ENCODE peak calls at places on chromosomes 4 and X, in eight cellular contexts. One of them, this sample, is unnamed.

GRCh38 chr4:80360900-80361299 is 25.4 kb downstream of the CFAP299 start:
- DNase-seq in A673: no peak
- DNase-seq in tibial artery: no peak
- DNase-seq in lung: no peak
- DNase-seq in foreskin fibroblast: peak; percentile 52
- DNase-seq in upper lobe of right lung: no peak
- DNase-seq in spleen: no peak
- DNase-seq in heart right ventricle: no peak
- DNase-seq in this sample: no peak

GRCh38 chr4:71607780-71608673 is 175.9 kb downstream of the GC start:
- DNase-seq in A673: no peak
- DNase-seq in tibial artery: no peak
- DNase-seq in lung: no peak
- DNase-seq in foreskin fibroblast: no peak
- DNase-seq in upper lobe of right lung: no peak
- DNase-seq in spleen: no peak
- DNase-seq in heart right ventricle: no peak
- DNase-seq in this sample: peak; percentile 66

GRCh38 chr4:2163311-2163821 is 78.6 kb downstream of the HAUS3 start:
- DNase-seq in A673: no peak
- DNase-seq in tibial artery: no peak
- DNase-seq in lung: no peak
- DNase-seq in foreskin fibroblast: peak; percentile 11
- DNase-seq in upper lobe of right lung: no peak
- DNase-seq in spleen: no peak
- DNase-seq in heart right ventricle: no peak
- DNase-seq in this sample: no peak

GRCh38 chr4:56649445-56650258 is 31.4 kb downstream of the HOPX start:
- DNase-seq in A673: no peak
- DNase-seq in tibial artery: no peak
- DNase-seq in lung: no peak
- DNase-seq in foreskin fibroblast: no peak
- DNase-seq in upper lobe of right lung: no peak
- DNase-seq in spleen: no peak
- DNase-seq in heart right ventricle: no peak
- DNase-seq in this sample: no peak

GRCh38 chrX:64204252-64204651 is 1.3 kb downstream of the AMER1 start:
- DNase-seq in A673: no peak
- DNase-seq in tibial artery: peak; percentile 79
- DNase-seq in lung: no peak
- DNase-seq in foreskin fibroblast: peak; percentile 36
- DNase-seq in upper lobe of right lung: peak; percentile 61
- DNase-seq in spleen: peak; percentile 87
- DNase-seq in heart right ventricle: peak; percentile 38
- DNase-seq in this sample: no peak

GRCh38 chr4:53694666-53695065 is 103.4 kb upstream of the LNX1 start:
- DNase-seq in A673: no peak
- DNase-seq in tibial artery: no peak
- DNase-seq in lung: no peak
- DNase-seq in foreskin fibroblast: no peak
- DNase-seq in upper lobe of right lung: no peak
- DNase-seq in spleen: no peak
- DNase-seq in heart right ventricle: no peak
- DNase-seq in this sample: no peak

GRCh38 chrX:29648161-29648560 is 567.2 kb upstream of the MAGEB2 start:
- DNase-seq in A673: no peak
- DNase-seq in tibial artery: no peak
- DNase-seq in lung: no peak
- DNase-seq in foreskin fibroblast: no peak
- DNase-seq in upper lobe of right lung: no peak
- DNase-seq in spleen: no peak
- DNase-seq in heart right ventricle: no peak
- DNase-seq in this sample: no peak

GRCh38 chr4:76809594-76810305 is 88.2 kb downstream of the SOWAHB start:
- DNase-seq in A673: no peak
- DNase-seq in tibial artery: no peak
- DNase-seq in lung: no peak
- DNase-seq in foreskin fibroblast: peak; percentile 90
- DNase-seq in upper lobe of right lung: no peak
- DNase-seq in spleen: no peak
- DNase-seq in heart right ventricle: no peak
- DNase-seq in this sample: no peak

GRCh38 chrX:14697453-14697852 is 168.1 kb downstream of the GLRA2 start:
- DNase-seq in A673: peak; percentile 61
- DNase-seq in tibial artery: no peak
- DNase-seq in lung: no peak
- DNase-seq in foreskin fibroblast: peak; percentile 43
- DNase-seq in upper lobe of right lung: no peak
- DNase-seq in spleen: no peak
- DNase-seq in heart right ventricle: no peak
- DNase-seq in this sample: no peak
- TF ChIP-seq CTCF in A673: peak; percentile 65
- TF ChIP-seq CTCF in tibial artery: peak; percentile 17
- TF ChIP-seq CTCF in lung: no peak
- TF ChIP-seq CTCF in foreskin fibroblast: peak; percentile 32
- TF ChIP-seq CTCF in upper lobe of right lung: peak; percentile 38
- TF ChIP-seq CTCF in spleen: peak; percentile 27
- TF ChIP-seq CTCF in heart right ventricle: peak; percentile 36
- TF ChIP-seq CTCF in this sample: peak; percentile 64

DNA sequence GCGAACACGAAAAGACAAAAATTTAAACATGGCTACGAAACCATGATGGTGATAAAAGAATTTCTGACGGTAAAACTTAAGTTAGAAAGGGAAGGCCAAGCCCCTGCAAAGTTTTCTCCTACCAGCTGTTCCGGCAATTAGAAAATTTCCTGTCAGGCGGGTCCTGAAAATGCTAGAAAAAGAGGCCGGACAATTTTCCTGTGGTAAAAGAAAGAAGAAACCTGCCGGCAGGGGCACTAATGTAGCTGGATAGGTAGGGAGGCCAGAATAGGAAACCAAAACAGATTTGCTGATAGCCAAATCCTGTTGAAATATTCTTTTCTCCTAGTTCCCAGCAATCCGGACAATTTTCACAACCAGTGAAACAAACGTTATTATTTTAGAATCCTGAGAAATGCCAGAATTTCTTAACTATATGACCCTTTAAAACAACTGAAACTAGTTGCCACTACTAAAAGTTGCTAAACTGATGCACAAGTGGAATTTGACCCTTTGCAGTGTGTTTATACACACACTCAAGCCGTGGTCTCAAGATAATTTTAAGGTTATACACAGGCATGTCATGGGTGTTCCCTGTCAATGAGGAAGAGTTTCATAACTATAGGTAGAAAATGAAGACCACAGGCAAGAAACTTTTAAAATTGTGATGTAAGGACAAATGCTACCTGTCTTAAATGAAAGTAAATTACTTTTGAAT is 47.8 kb downstream of the RPS6KA3 start:
- DNase-seq in A673: peak; percentile 75
- DNase-seq in tibial artery: no peak
- DNase-seq in lung: no peak
- DNase-seq in foreskin fibroblast: no peak
- DNase-seq in upper lobe of right lung: no peak
- DNase-seq in spleen: no peak
- DNase-seq in heart right ventricle: no peak
- DNase-seq in this sample: no peak
- H3K4me3 ChIP-seq in A673: peak overlapping the region; percentile 17
- H3K4me3 ChIP-seq in tibial artery: no peak overlapping the region
- H3K4me3 ChIP-seq in lung: no peak overlapping the region
- H3K4me3 ChIP-seq in foreskin fibroblast: no peak overlapping the region
- H3K4me3 ChIP-seq in upper lobe of right lung: peak overlapping the region; percentile 33
- H3K4me3 ChIP-seq in spleen: no peak overlapping the region
- H3K4me3 ChIP-seq in heart right ventricle: no peak overlapping the region
- H3K4me3 ChIP-seq in this sample: no peak overlapping the region

DNA sequence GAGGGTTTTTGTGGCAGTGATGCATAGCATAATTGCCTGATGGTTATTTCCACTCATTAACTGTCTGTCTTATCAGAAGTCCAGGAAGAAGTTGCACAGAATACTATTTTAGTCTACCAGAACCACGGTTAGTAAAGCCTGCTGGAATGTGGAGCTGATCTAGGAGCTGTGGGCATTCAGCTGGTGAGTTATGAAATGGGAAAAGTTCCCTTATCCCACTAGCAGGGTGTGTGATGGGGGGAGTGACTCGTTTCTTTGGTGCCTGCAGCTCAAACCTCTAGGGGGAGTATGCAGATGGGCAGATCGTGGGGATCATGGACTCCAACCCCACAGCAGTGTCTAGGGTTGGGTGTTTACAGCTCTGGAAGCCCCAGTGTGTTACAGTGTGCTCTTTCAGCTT is 305.6 kb upstream of the BOD1L1 start:
- DNase-seq in A673: no peak
- DNase-seq in tibial artery: no peak
- DNase-seq in lung: no peak
- DNase-seq in foreskin fibroblast: peak; percentile 77
- DNase-seq in upper lobe of right lung: no peak
- DNase-seq in spleen: no peak
- DNase-seq in heart right ventricle: no peak
- DNase-seq in this sample: no peak
- TF ChIP-seq CTCF in A673: peak; percentile 16
- TF ChIP-seq CTCF in tibial artery: no peak
- TF ChIP-seq CTCF in lung: no peak
- TF ChIP-seq CTCF in foreskin fibroblast: no peak
- TF ChIP-seq CTCF in upper lobe of right lung: no peak
- TF ChIP-seq CTCF in spleen: no peak
- TF ChIP-seq CTCF in heart right ventricle: no peak
- TF ChIP-seq CTCF in this sample: peak; percentile 49

DNA sequence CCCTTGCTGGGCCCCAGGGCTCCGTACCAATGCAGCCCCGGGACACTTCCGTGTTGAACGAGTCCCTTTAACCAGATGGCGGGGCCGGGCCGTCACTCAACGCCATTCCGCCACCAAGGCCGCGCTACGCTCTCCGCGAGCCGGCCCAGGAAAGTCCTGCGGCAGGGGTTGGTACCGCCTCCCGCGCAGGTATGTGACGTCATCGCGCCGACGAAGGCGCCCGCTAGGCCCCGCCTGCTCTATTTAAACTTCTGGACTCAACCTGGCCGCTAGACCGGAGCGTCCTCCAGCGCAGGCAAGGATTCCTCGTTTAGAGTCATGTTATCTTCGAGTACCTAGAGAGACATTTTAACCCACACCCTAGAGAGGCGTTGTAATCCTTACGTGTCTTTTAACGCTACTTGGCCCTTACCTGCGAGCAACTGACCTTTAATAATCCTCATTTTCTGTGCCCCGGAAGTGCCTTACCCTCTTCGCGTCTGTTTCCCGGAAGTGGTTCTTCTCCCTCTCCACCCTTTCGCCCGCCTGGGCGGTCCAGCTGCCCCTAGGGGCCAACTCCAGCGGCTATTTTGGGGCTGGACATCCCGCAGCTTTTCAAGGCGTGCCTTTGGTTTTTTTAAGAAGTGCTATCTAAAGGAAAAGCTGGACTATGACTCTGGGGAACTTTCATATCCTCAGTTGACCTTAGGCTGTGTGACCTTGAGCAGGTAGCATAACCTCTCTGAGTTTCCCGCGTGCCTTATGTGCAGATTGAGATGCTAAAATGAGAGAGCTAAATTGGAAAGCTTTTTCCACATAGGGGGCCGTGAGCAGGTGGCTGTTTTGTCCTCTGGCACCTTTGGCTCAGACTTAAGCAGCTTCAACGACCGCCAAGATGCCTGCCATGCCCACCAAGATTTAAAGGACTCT is at the start of gene PNPLA4:
- DNase-seq in A673: peak; percentile 84
- DNase-seq in tibial artery: peak; percentile 78
- DNase-seq in lung: peak; percentile 91
- DNase-seq in foreskin fibroblast: peak; percentile 86
- DNase-seq in upper lobe of right lung: peak; percentile 93
- DNase-seq in spleen: peak; percentile 97
- DNase-seq in heart right ventricle: peak; percentile 78
- DNase-seq in this sample: peak; percentile 58
- H3K4me3 ChIP-seq in A673: peak within 1 kb of the TSS; percentile 52
- H3K4me3 ChIP-seq in tibial artery: peak within 1 kb of the TSS; percentile 66
- H3K4me3 ChIP-seq in lung: peak within 1 kb of the TSS; percentile 68
- H3K4me3 ChIP-seq in foreskin fibroblast: peak within 1 kb of the TSS; percentile 66
- H3K4me3 ChIP-seq in upper lobe of right lung: peak within 1 kb of the TSS; percentile 57
- H3K4me3 ChIP-seq in spleen: peak within 1 kb of the TSS; percentile 56
- H3K4me3 ChIP-seq in heart right ventricle: peak within 1 kb of the TSS; percentile 47
- H3K4me3 ChIP-seq in this sample: peak within 1 kb of the TSS; percentile 72

DNA sequence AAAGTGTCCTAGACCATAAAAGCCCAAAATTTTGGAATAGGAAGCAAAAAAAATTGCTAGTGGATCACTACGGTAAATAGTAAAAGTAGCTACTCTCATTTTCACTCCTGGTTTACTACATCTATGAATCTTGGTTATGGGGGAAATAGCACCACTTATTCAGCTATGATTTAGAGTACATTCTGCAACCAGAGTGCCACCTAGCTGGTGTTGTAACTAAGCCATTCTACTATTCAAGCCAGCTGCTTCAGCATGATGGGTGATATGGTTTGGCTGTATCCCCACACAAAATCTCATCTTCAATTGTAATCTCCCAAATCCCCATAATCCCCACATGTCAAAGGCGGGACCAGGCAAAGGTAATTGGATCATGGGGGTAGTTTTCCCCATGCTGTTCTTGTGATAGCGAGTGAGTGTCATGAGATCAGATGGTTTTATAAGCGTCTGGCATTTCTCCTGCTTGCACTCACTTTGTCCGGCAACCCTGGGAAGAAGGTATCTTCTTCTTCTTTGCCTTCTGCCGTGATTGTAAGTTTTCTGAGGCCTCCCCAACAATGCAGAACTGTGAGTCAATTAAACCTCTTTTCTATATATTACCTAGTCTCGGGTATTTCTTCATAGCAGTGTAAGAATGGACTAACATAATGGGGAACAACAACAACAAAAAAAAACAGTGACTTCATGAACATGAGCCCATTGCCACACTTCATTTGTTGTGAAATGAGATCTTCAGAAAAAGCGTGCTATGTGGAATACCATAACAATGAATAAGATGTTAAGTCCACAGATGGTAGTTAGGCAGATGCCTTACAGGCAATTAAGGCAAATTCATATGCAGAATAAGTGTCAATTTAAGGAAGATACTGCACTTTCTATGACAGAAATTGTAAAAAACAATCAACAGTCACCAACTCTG is 280.1 kb downstream of the PABPC4L start:
- DNase-seq in A673: peak; percentile 23
- DNase-seq in tibial artery: no peak
- DNase-seq in lung: no peak
- DNase-seq in foreskin fibroblast: peak; percentile 28
- DNase-seq in upper lobe of right lung: no peak
- DNase-seq in spleen: no peak
- DNase-seq in heart right ventricle: no peak
- DNase-seq in this sample: no peak
- TF ChIP-seq CTCF in A673: peak; percentile 39
- TF ChIP-seq CTCF in tibial artery: no peak
- TF ChIP-seq CTCF in lung: no peak
- TF ChIP-seq CTCF in foreskin fibroblast: peak; percentile 8
- TF ChIP-seq CTCF in upper lobe of right lung: no peak
- TF ChIP-seq CTCF in spleen: no peak
- TF ChIP-seq CTCF in heart right ventricle: no peak
- TF ChIP-seq CTCF in this sample: peak; percentile 23